ENCODE peak calls at places on chromosomes 3 and 15, in ten cellular contexts. One of them, this sample, is unnamed.

GRCh38 chr15:92909131-92909781 is 9.1 kb downstream of the CHD2 start:
- DNase-seq in NCI-H1105 treated with DMSO at 0.1 percent for 48 hours: no peak
- DNase-seq in NCI-H1092 treated with DMSO at 0.1 percent for 48 hours: no peak
- DNase-seq in H7: no peak
- DNase-seq in HEK293T: no peak
- DNase-seq in mesendoderm: no peak
- DNase-seq in WTC11: no peak
- DNase-seq in SW 1271: no peak
- DNase-seq in stimulated activated CD4-positive, alpha-beta T cell treated with anti-CD3 and anti-CD28 coated beads, Interleukin-4, amount 100 ng/mL, for 1 hour: no peak
- DNase-seq in ovary: no peak
- DNase-seq in this sample: no peak

GRCh38 chr3:98188553-98188952 is 22.1 kb downstream of the OR5H15 start:
- DNase-seq in SW 1271: no peak
- DNase-seq in WTC11: no peak
- DNase-seq in HEK293T: peak
- DNase-seq in mesendoderm: peak
- DNase-seq in H7: no peak
- DNase-seq in NCI-H1092 treated with DMSO at 0.1 percent for 48 hours: no peak
- DNase-seq in NCI-H1105 treated with DMSO at 0.1 percent for 48 hours: no peak
- DNase-seq in stimulated activated CD4-positive, alpha-beta T cell treated with anti-CD3 and anti-CD28 coated beads, Interleukin-4, amount 100 ng/mL, for 1 hour: no peak
- DNase-seq in ovary: no peak
- DNase-seq in this sample: no peak

GRCh38 chr3:198071602-198072285 is 111.7 kb downstream of the LMLN start:
- DNase-seq in SW 1271: peak
- DNase-seq in NCI-H1092 treated with DMSO at 0.1 percent for 48 hours: no peak
- DNase-seq in NCI-H1105 treated with DMSO at 0.1 percent for 48 hours: no peak
- DNase-seq in HEK293T: peak
- DNase-seq in WTC11: no peak
- DNase-seq in ovary: no peak
- DNase-seq in stimulated activated CD4-positive, alpha-beta T cell treated with anti-CD3 and anti-CD28 coated beads, Interleukin-4, amount 100 ng/mL, for 1 hour: peak
- DNase-seq in H7: peak
- DNase-seq in mesendoderm: peak
- DNase-seq in this sample: peak

GRCh38 chr15:54502416-54503075 is 524.3 kb downstream of the UNC13C start:
- DNase-seq in stimulated activated CD4-positive, alpha-beta T cell treated with anti-CD3 and anti-CD28 coated beads, Interleukin-4, amount 100 ng/mL, for 1 hour: no peak
- DNase-seq in ovary: no peak
- DNase-seq in NCI-H1105 treated with DMSO at 0.1 percent for 48 hours: no peak
- DNase-seq in HEK293T: no peak
- DNase-seq in WTC11: no peak
- DNase-seq in H7: no peak
- DNase-seq in mesendoderm: no peak
- DNase-seq in SW 1271: no peak
- DNase-seq in NCI-H1092 treated with DMSO at 0.1 percent for 48 hours: no peak
- DNase-seq in this sample: no peak

GRCh38 chr3:58084788-58085543 is 76.7 kb downstream of the FLNB start:
- DNase-seq in stimulated activated CD4-positive, alpha-beta T cell treated with anti-CD3 and anti-CD28 coated beads, Interleukin-4, amount 100 ng/mL, for 1 hour: no peak
- DNase-seq in NCI-H1105 treated with DMSO at 0.1 percent for 48 hours: no peak
- DNase-seq in SW 1271: no peak
- DNase-seq in WTC11: no peak
- DNase-seq in mesendoderm: no peak
- DNase-seq in NCI-H1092 treated with DMSO at 0.1 percent for 48 hours: no peak
- DNase-seq in ovary: no peak
- DNase-seq in H7: no peak
- DNase-seq in HEK293T: no peak
- DNase-seq in this sample: no peak

GRCh38 chr3:132205609-132206008 is 111.6 kb upstream of the ACP3 start:
- DNase-seq in NCI-H1105 treated with DMSO at 0.1 percent for 48 hours: no peak
- DNase-seq in HEK293T: no peak
- DNase-seq in NCI-H1092 treated with DMSO at 0.1 percent for 48 hours: no peak
- DNase-seq in mesendoderm: no peak
- DNase-seq in SW 1271: no peak
- DNase-seq in ovary: no peak
- DNase-seq in stimulated activated CD4-positive, alpha-beta T cell treated with anti-CD3 and anti-CD28 coated beads, Interleukin-4, amount 100 ng/mL, for 1 hour: no peak
- DNase-seq in WTC11: no peak
- DNase-seq in H7: no peak
- DNase-seq in this sample: no peak

GRCh38 chr3:8780279-8780678 is 10.9 kb upstream of the OXTR start:
- DNase-seq in stimulated activated CD4-positive, alpha-beta T cell treated with anti-CD3 and anti-CD28 coated beads, Interleukin-4, amount 100 ng/mL, for 1 hour: no peak
- DNase-seq in SW 1271: no peak
- DNase-seq in NCI-H1105 treated with DMSO at 0.1 percent for 48 hours: no peak
- DNase-seq in mesendoderm: no peak
- DNase-seq in HEK293T: no peak
- DNase-seq in WTC11: no peak
- DNase-seq in ovary: no peak
- DNase-seq in H7: no peak
- DNase-seq in NCI-H1092 treated with DMSO at 0.1 percent for 48 hours: no peak
- DNase-seq in this sample: no peak

GRCh38 chr15:33064878-33065277 is 129.6 kb downstream of the FMN1 start:
- DNase-seq in stimulated activated CD4-positive, alpha-beta T cell treated with anti-CD3 and anti-CD28 coated beads, Interleukin-4, amount 100 ng/mL, for 1 hour: no peak
- DNase-seq in NCI-H1092 treated with DMSO at 0.1 percent for 48 hours: no peak
- DNase-seq in SW 1271: no peak
- DNase-seq in NCI-H1105 treated with DMSO at 0.1 percent for 48 hours: no peak
- DNase-seq in HEK293T: no peak
- DNase-seq in H7: no peak
- DNase-seq in WTC11: no peak
- DNase-seq in ovary: no peak
- DNase-seq in mesendoderm: no peak
- DNase-seq in this sample: no peak

GRCh38 chr3:130378677-130379191 is 33.3 kb downstream of the COL6A5 start:
- DNase-seq in HEK293T: no peak
- DNase-seq in ovary: no peak
- DNase-seq in H7: no peak
- DNase-seq in NCI-H1092 treated with DMSO at 0.1 percent for 48 hours: no peak
- DNase-seq in mesendoderm: peak
- DNase-seq in SW 1271: no peak
- DNase-seq in NCI-H1105 treated with DMSO at 0.1 percent for 48 hours: no peak
- DNase-seq in WTC11: no peak
- DNase-seq in stimulated activated CD4-positive, alpha-beta T cell treated with anti-CD3 and anti-CD28 coated beads, Interleukin-4, amount 100 ng/mL, for 1 hour: no peak
- DNase-seq in this sample: no peak

GRCh38 chr3:151439652-151440125 is 21.2 kb downstream of the IGSF10 start:
- DNase-seq in stimulated activated CD4-positive, alpha-beta T cell treated with anti-CD3 and anti-CD28 coated beads, Interleukin-4, amount 100 ng/mL, for 1 hour: no peak
- DNase-seq in WTC11: no peak
- DNase-seq in H7: peak
- DNase-seq in NCI-H1092 treated with DMSO at 0.1 percent for 48 hours: peak
- DNase-seq in HEK293T: peak
- DNase-seq in ovary: no peak
- DNase-seq in NCI-H1105 treated with DMSO at 0.1 percent for 48 hours: peak
- DNase-seq in SW 1271: peak
- DNase-seq in mesendoderm: peak
- DNase-seq in this sample: no peak

GRCh38 chr3:186255703-186256331 is 106.2 kb downstream of the DGKG start:
- DNase-seq in stimulated activated CD4-positive, alpha-beta T cell treated with anti-CD3 and anti-CD28 coated beads, Interleukin-4, amount 100 ng/mL, for 1 hour: peak
- DNase-seq in NCI-H1105 treated with DMSO at 0.1 percent for 48 hours: peak
- DNase-seq in NCI-H1092 treated with DMSO at 0.1 percent for 48 hours: no peak
- DNase-seq in mesendoderm: peak
- DNase-seq in ovary: no peak
- DNase-seq in WTC11: peak
- DNase-seq in HEK293T: no peak
- DNase-seq in H7: peak
- DNase-seq in SW 1271: no peak
- DNase-seq in this sample: peak

GRCh38 chr15:48005921-48006541 is 114.8 kb upstream of the SLC24A5 start:
- DNase-seq in stimulated activated CD4-positive, alpha-beta T cell treated with anti-CD3 and anti-CD28 coated beads, Interleukin-4, amount 100 ng/mL, for 1 hour: no peak
- DNase-seq in HEK293T: peak
- DNase-seq in SW 1271: no peak
- DNase-seq in H7: peak
- DNase-seq in WTC11: peak
- DNase-seq in ovary: peak
- DNase-seq in mesendoderm: peak
- DNase-seq in NCI-H1092 treated with DMSO at 0.1 percent for 48 hours: no peak
- DNase-seq in NCI-H1105 treated with DMSO at 0.1 percent for 48 hours: no peak
- DNase-seq in this sample: no peak

GRCh38 chr3:19446687-19447086 is 298.4 kb downstream of the KCNH8 start:
- DNase-seq in mesendoderm: no peak
- DNase-seq in WTC11: no peak
- DNase-seq in ovary: no peak
- DNase-seq in NCI-H1092 treated with DMSO at 0.1 percent for 48 hours: no peak
- DNase-seq in SW 1271: no peak
- DNase-seq in HEK293T: no peak
- DNase-seq in NCI-H1105 treated with DMSO at 0.1 percent for 48 hours: no peak
- DNase-seq in H7: no peak
- DNase-seq in stimulated activated CD4-positive, alpha-beta T cell treated with anti-CD3 and anti-CD28 coated beads, Interleukin-4, amount 100 ng/mL, for 1 hour: no peak
- DNase-seq in this sample: no peak

GRCh38 chr15:93088200-93088980 is 621 bp downstream of the RGMA start:
- DNase-seq in NCI-H1105 treated with DMSO at 0.1 percent for 48 hours: no peak
- DNase-seq in stimulated activated CD4-positive, alpha-beta T cell treated with anti-CD3 and anti-CD28 coated beads, Interleukin-4, amount 100 ng/mL, for 1 hour: no peak
- DNase-seq in mesendoderm: peak
- DNase-seq in WTC11: peak
- DNase-seq in ovary: peak
- DNase-seq in SW 1271: no peak
- DNase-seq in H7: peak
- DNase-seq in NCI-H1092 treated with DMSO at 0.1 percent for 48 hours: peak
- DNase-seq in HEK293T: peak
- DNase-seq in this sample: no peak

GRCh38 chr3:120048355-120048754 is 45.9 kb downstream of the GSK3B start:
- DNase-seq in ovary: no peak
- DNase-seq in WTC11: no peak
- DNase-seq in NCI-H1092 treated with DMSO at 0.1 percent for 48 hours: no peak
- DNase-seq in HEK293T: no peak
- DNase-seq in H7: no peak
- DNase-seq in NCI-H1105 treated with DMSO at 0.1 percent for 48 hours: no peak
- DNase-seq in mesendoderm: no peak
- DNase-seq in SW 1271: no peak
- DNase-seq in stimulated activated CD4-positive, alpha-beta T cell treated with anti-CD3 and anti-CD28 coated beads, Interleukin-4, amount 100 ng/mL, for 1 hour: no peak
- DNase-seq in this sample: no peak

GRCh38 chr3:46862689-46863020 is 589 bp downstream of the MYL3 start:
- DNase-seq in ovary: peak
- DNase-seq in stimulated activated CD4-positive, alpha-beta T cell treated with anti-CD3 and anti-CD28 coated beads, Interleukin-4, amount 100 ng/mL, for 1 hour: no peak
- DNase-seq in NCI-H1092 treated with DMSO at 0.1 percent for 48 hours: no peak
- DNase-seq in mesendoderm: no peak
- DNase-seq in WTC11: no peak
- DNase-seq in NCI-H1105 treated with DMSO at 0.1 percent for 48 hours: no peak
- DNase-seq in SW 1271: no peak
- DNase-seq in H7: no peak
- DNase-seq in HEK293T: no peak
- DNase-seq in this sample: no peak

GRCh38 chr3:16378920-16379319 is 113.9 kb downstream of the OXNAD1 start:
- DNase-seq in ovary: no peak
- DNase-seq in NCI-H1092 treated with DMSO at 0.1 percent for 48 hours: no peak
- DNase-seq in stimulated activated CD4-positive, alpha-beta T cell treated with anti-CD3 and anti-CD28 coated beads, Interleukin-4, amount 100 ng/mL, for 1 hour: no peak
- DNase-seq in HEK293T: no peak
- DNase-seq in H7: no peak
- DNase-seq in NCI-H1105 treated with DMSO at 0.1 percent for 48 hours: no peak
- DNase-seq in mesendoderm: no peak
- DNase-seq in SW 1271: no peak
- DNase-seq in WTC11: no peak
- DNase-seq in this sample: no peak

GRCh38 chr3:190617185-190617584 is 103.3 kb downstream of the IL1RAP start:
- DNase-seq in WTC11: no peak
- DNase-seq in HEK293T: no peak
- DNase-seq in ovary: no peak
- DNase-seq in mesendoderm: peak
- DNase-seq in NCI-H1092 treated with DMSO at 0.1 percent for 48 hours: no peak
- DNase-seq in SW 1271: no peak
- DNase-seq in H7: no peak
- DNase-seq in NCI-H1105 treated with DMSO at 0.1 percent for 48 hours: no peak
- DNase-seq in stimulated activated CD4-positive, alpha-beta T cell treated with anti-CD3 and anti-CD28 coated beads, Interleukin-4, amount 100 ng/mL, for 1 hour: peak
- DNase-seq in this sample: peak

GRCh38 chr3:63920001-63920400 is 7.8 kb upstream of the SCAANT1 start:
- DNase-seq in SW 1271: no peak
- DNase-seq in HEK293T: no peak
- DNase-seq in stimulated activated CD4-positive, alpha-beta T cell treated with anti-CD3 and anti-CD28 coated beads, Interleukin-4, amount 100 ng/mL, for 1 hour: no peak
- DNase-seq in mesendoderm: no peak
- DNase-seq in H7: no peak
- DNase-seq in NCI-H1092 treated with DMSO at 0.1 percent for 48 hours: no peak
- DNase-seq in NCI-H1105 treated with DMSO at 0.1 percent for 48 hours: no peak
- DNase-seq in ovary: no peak
- DNase-seq in WTC11: no peak
- DNase-seq in this sample: no peak

GRCh38 chr3:197001972-197002700 is 27.5 kb downstream of the MELTF start:
- DNase-seq in NCI-H1092 treated with DMSO at 0.1 percent for 48 hours: no peak
- DNase-seq in HEK293T: no peak
- DNase-seq in ovary: peak
- DNase-seq in H7: peak
- DNase-seq in NCI-H1105 treated with DMSO at 0.1 percent for 48 hours: no peak
- DNase-seq in stimulated activated CD4-positive, alpha-beta T cell treated with anti-CD3 and anti-CD28 coated beads, Interleukin-4, amount 100 ng/mL, for 1 hour: no peak
- DNase-seq in mesendoderm: no peak
- DNase-seq in SW 1271: no peak
- DNase-seq in WTC11: no peak
- DNase-seq in this sample: no peak

GRCh38 chr3:3509665-3510064 is 289.6 kb upstream of the LRRN1 start:
- DNase-seq in SW 1271: no peak
- DNase-seq in WTC11: no peak
- DNase-seq in stimulated activated CD4-positive, alpha-beta T cell treated with anti-CD3 and anti-CD28 coated beads, Interleukin-4, amount 100 ng/mL, for 1 hour: no peak
- DNase-seq in NCI-H1105 treated with DMSO at 0.1 percent for 48 hours: no peak
- DNase-seq in NCI-H1092 treated with DMSO at 0.1 percent for 48 hours: no peak
- DNase-seq in H7: no peak
- DNase-seq in ovary: no peak
- DNase-seq in HEK293T: no peak
- DNase-seq in mesendoderm: no peak
- DNase-seq in this sample: no peak

GRCh38 chr15:39094116-39094515 is 486.8 kb upstream of the THBS1 start:
- DNase-seq in ovary: no peak
- DNase-seq in SW 1271: no peak
- DNase-seq in NCI-H1092 treated with DMSO at 0.1 percent for 48 hours: no peak
- DNase-seq in H7: no peak
- DNase-seq in NCI-H1105 treated with DMSO at 0.1 percent for 48 hours: no peak
- DNase-seq in stimulated activated CD4-positive, alpha-beta T cell treated with anti-CD3 and anti-CD28 coated beads, Interleukin-4, amount 100 ng/mL, for 1 hour: no peak
- DNase-seq in mesendoderm: no peak
- DNase-seq in HEK293T: no peak
- DNase-seq in WTC11: no peak
- DNase-seq in this sample: no peak

GRCh38 chr3:16910207-16910606 is 25.5 kb downstream of the PLCL2 start:
- DNase-seq in HEK293T: no peak
- DNase-seq in stimulated activated CD4-positive, alpha-beta T cell treated with anti-CD3 and anti-CD28 coated beads, Interleukin-4, amount 100 ng/mL, for 1 hour: no peak
- DNase-seq in H7: no peak
- DNase-seq in ovary: no peak
- DNase-seq in NCI-H1092 treated with DMSO at 0.1 percent for 48 hours: no peak
- DNase-seq in WTC11: no peak
- DNase-seq in mesendoderm: no peak
- DNase-seq in SW 1271: no peak
- DNase-seq in NCI-H1105 treated with DMSO at 0.1 percent for 48 hours: no peak
- DNase-seq in this sample: no peak

GRCh38 chr3:126543457-126544090 is 15.2 kb downstream of the C3orf22 start:
- DNase-seq in stimulated activated CD4-positive, alpha-beta T cell treated with anti-CD3 and anti-CD28 coated beads, Interleukin-4, amount 100 ng/mL, for 1 hour: no peak
- DNase-seq in mesendoderm: no peak
- DNase-seq in NCI-H1105 treated with DMSO at 0.1 percent for 48 hours: no peak
- DNase-seq in SW 1271: no peak
- DNase-seq in WTC11: peak
- DNase-seq in HEK293T: no peak
- DNase-seq in ovary: no peak
- DNase-seq in H7: no peak
- DNase-seq in NCI-H1092 treated with DMSO at 0.1 percent for 48 hours: no peak
- DNase-seq in this sample: no peak

GRCh38 chr3:171833775-171834460 is 9.2 kb upstream of the TMEM212 start:
- DNase-seq in mesendoderm: no peak
- DNase-seq in NCI-H1105 treated with DMSO at 0.1 percent for 48 hours: peak
- DNase-seq in NCI-H1092 treated with DMSO at 0.1 percent for 48 hours: peak
- DNase-seq in stimulated activated CD4-positive, alpha-beta T cell treated with anti-CD3 and anti-CD28 coated beads, Interleukin-4, amount 100 ng/mL, for 1 hour: no peak
- DNase-seq in SW 1271: no peak
- DNase-seq in ovary: no peak
- DNase-seq in H7: no peak
- DNase-seq in WTC11: no peak
- DNase-seq in HEK293T: no peak
- DNase-seq in this sample: no peak

GRCh38 chr3:168168743-168169142 is 73.0 kb upstream of the GOLIM4 start:
- DNase-seq in HEK293T: no peak
- DNase-seq in NCI-H1105 treated with DMSO at 0.1 percent for 48 hours: no peak
- DNase-seq in ovary: no peak
- DNase-seq in SW 1271: no peak
- DNase-seq in NCI-H1092 treated with DMSO at 0.1 percent for 48 hours: no peak
- DNase-seq in WTC11: no peak
- DNase-seq in stimulated activated CD4-positive, alpha-beta T cell treated with anti-CD3 and anti-CD28 coated beads, Interleukin-4, amount 100 ng/mL, for 1 hour: no peak
- DNase-seq in H7: no peak
- DNase-seq in mesendoderm: no peak
- DNase-seq in this sample: no peak

GRCh38 chr15:70102827-70103226 is 5.1 kb upstream of the TLE3 start:
- DNase-seq in NCI-H1105 treated with DMSO at 0.1 percent for 48 hours: no peak
- DNase-seq in SW 1271: no peak
- DNase-seq in HEK293T: no peak
- DNase-seq in mesendoderm: no peak
- DNase-seq in ovary: no peak
- DNase-seq in WTC11: no peak
- DNase-seq in stimulated activated CD4-positive, alpha-beta T cell treated with anti-CD3 and anti-CD28 coated beads, Interleukin-4, amount 100 ng/mL, for 1 hour: no peak
- DNase-seq in NCI-H1092 treated with DMSO at 0.1 percent for 48 hours: no peak
- DNase-seq in H7: no peak
- DNase-seq in this sample: no peak

GRCh38 chr3:15983232-15983631 is 185.5 kb upstream of the ANKRD28 start:
- DNase-seq in NCI-H1105 treated with DMSO at 0.1 percent for 48 hours: peak
- DNase-seq in NCI-H1092 treated with DMSO at 0.1 percent for 48 hours: no peak
- DNase-seq in HEK293T: no peak
- DNase-seq in SW 1271: no peak
- DNase-seq in WTC11: no peak
- DNase-seq in mesendoderm: no peak
- DNase-seq in H7: no peak
- DNase-seq in ovary: no peak
- DNase-seq in stimulated activated CD4-positive, alpha-beta T cell treated with anti-CD3 and anti-CD28 coated beads, Interleukin-4, amount 100 ng/mL, for 1 hour: no peak
- DNase-seq in this sample: no peak

This sample was measured in B cell.